ENCODE peak calls at places on chromosomes 12 and 14, in four cellular contexts. G is uterus; B is CD4-positive, alpha-beta T cell; U is body of pancreas. Z is an unnamed sample.

GRCh38 chr12:116636636-116637519 is 77.7 kb downstream of the MAP1LC3B2 start:
- DNase-seq in G (no peak), U (no peak), B (no peak), Z (no peak)

GRCh38 chr12:132143328-132144071 is 619 bp downstream of the DDX51 start:
- DNase-seq in B (peak; percentile 31), U (no peak), G (no peak), Z (no peak)

GRCh38 chr14:57038689-57039088 is 228.4 kb upstream of the OTX2 start:
- DNase-seq in U (no peak), B (no peak), G (no peak), Z (no peak)

GRCh38 chr14:35380794-35381193 is 23.8 kb downstream of the NFKBIA start:
- DNase-seq in G (no peak), U (no peak), B (no peak), Z (no peak)

GRCh38 chr14:93301821-93302447 is 30.9 kb downstream of the BTBD7 start:
- DNase-seq in G (no peak), B (no peak), U (no peak), Z (peak; percentile 43)

GRCh38 chr12:124573839-124574786 is 6.7 kb upstream of the NCOR2 start:
- DNase-seq in G (no peak), B (no peak), U (no peak), Z (no peak)

GRCh38 chr12:66189476-66189823 is 436 bp downstream of the IRAK3 start:
- DNase-seq in B (no peak), G (no peak), U (no peak), Z (no peak)

GRCh38 chr14:21090194-21090939 is 8.1 kb downstream of the ZNF219 start:
- DNase-seq in U (no peak), B (no peak), G (no peak), Z (peak; percentile 53)

GRCh38 chr12:109760031-109760929 is 46.7 kb downstream of the FAM222A start:
- DNase-seq in B (no peak), G (no peak), U (peak; percentile 70), Z (no peak)

GRCh38 chr14:54186821-54187365 is 209.9 kb upstream of the CDKN3 start:
- DNase-seq in B (no peak), U (no peak), G (no peak), Z (no peak)

GRCh38 chr12:57868870-57869609 is 22.5 kb upstream of the CTDSP2 start:
- DNase-seq in U (no peak), B (no peak), G (peak; percentile 71), Z (no peak)

GRCh38 chr12:128695697-128696096 is 128.1 kb downstream of the SLC15A4 start:
- DNase-seq in G (no peak), U (no peak), B (no peak), Z (no peak)

GRCh38 chr14:61568572-61569011 is 126.7 kb upstream of the HIF1A start:
- DNase-seq in U (peak; percentile 74), G (no peak), B (peak; percentile 45), Z (no peak)

GRCh38 chr12:64679487-64679983 is 69.2 kb downstream of the RASSF3 start:
- DNase-seq in G (peak; percentile 58), U (peak; percentile 48), B (peak; percentile 58), Z (no peak)

GRCh38 chr14:41604793-41605534 is 1.7 kb upstream of the LRFN5 start:
- DNase-seq in B (no peak), G (peak; percentile 63), U (peak; percentile 41), Z (peak; percentile 50)

GRCh38 chr12:127629066-127629820 is 637.7 kb upstream of the TMEM132C start:
- DNase-seq in B (no peak), U (no peak), G (no peak), Z (no peak)

GRCh38 chr12:214005-214736 is at the start of gene SLC6A12:
- DNase-seq in G (no peak), U (no peak), B (no peak), Z (no peak)

GRCh38 chr12:30761730-30762129 is 7.0 kb upstream of the CAPRIN2 start:
- DNase-seq in G (no peak), B (no peak), U (no peak), Z (no peak)

GRCh38 chr12:120229583-120230325 is 28.8 kb upstream of the RPLP0 start:
- DNase-seq in B (no peak), G (no peak), U (no peak), Z (peak; percentile 72)

GRCh38 chr14:24056800-24057184 is 5.0 kb downstream of the CARMIL3 start:
- DNase-seq in U (no peak), B (no peak), G (no peak), Z (no peak)

GRCh38 chr12:10214131-10214876 is 1.6 kb downstream of the GABARAPL1 start:
- DNase-seq in G (no peak), B (no peak), U (no peak), Z (no peak)

GRCh38 chr12:63668028-63668799 is at the start of gene DPY19L2:
- DNase-seq in B (no peak), U (peak; percentile 81), G (peak; percentile 76), Z (peak; percentile 75)

GRCh38 chr14:69242311-69243224 is 17.4 kb upstream of the GALNT16 start:
- DNase-seq in U (peak; percentile 82), G (peak; percentile 67), B (peak; percentile 32), Z (no peak)

GRCh38 chr14:96962337-96962736 is 165.2 kb downstream of the VRK1 start:
- DNase-seq in G (no peak), U (peak; percentile 11), B (no peak), Z (no peak)

GRCh38 chr12:52837341-52837741 is 3.2 kb upstream of the KRT79 start:
- DNase-seq in B (no peak), U (no peak), G (no peak), Z (no peak)

GRCh38 chr14:23404331-23404900 is 3.7 kb downstream of the MYH6 start:
- DNase-seq in U (no peak), G (no peak), B (no peak), Z (no peak)

GRCh38 chr12:83850531-83850930 is 1062.1 kb downstream of the SLC6A15 start:
- DNase-seq in U (no peak), G (no peak), B (no peak), Z (no peak)

GRCh38 chr12:3035171-3035570 is 42.0 kb upstream of the TSPAN9 start:
- DNase-seq in U (no peak), B (no peak), G (no peak), Z (no peak)

GRCh38 chr14:71604231-71604630 is 328.0 kb upstream of the RGS6 start:
- DNase-seq in U (no peak), G (no peak), B (no peak), Z (no peak)

DNA sequence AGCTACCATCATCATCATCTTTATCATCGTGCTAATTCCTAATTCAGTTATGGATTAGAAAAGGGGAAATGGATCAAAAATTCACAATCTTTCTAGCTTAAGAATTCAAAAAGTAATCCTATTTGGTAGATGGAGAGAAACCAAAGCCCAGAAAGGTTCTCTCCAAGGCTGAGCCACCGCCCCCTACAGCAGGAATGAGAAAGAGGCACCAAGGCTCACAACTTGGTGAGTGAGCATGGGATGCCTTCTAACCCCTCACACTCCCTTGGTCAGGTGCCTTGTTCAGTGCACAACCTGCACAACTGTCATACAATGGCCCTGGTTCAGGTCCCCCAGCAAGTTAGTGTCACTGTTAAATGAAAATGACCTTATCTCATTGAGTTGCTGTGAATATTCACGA is 171.5 kb downstream of the ANO2 start:
- DNase-seq in U (no peak), G (no peak), B (no peak), Z (no peak)
- TF ChIP-seq CTCF in U (no peak), G (no peak), B (no peak), Z (no peak)

DNA sequence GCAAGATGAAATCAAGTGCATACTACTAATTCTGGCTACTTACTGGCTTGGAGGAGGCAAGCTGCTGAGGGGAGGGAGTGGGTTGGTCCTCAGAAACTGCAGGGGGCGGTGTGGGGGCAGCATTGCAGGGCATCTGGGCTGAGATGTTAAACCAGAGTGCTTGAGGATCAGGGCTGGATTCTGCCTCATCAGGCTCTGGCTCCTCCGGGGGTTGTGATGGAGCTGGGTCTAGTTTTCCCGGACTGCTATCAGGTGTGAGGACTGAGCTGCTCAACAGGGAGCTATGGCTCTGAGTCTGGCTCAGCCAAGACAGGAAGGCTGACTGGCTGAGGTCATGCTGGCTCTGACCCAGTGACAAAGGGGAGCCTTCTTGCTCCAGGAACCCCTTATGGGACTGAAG is 28.6 kb downstream of the BAZ2A start:
- DNase-seq in G (no peak), B (peak; percentile 20), U (no peak), Z (no peak)
- TF ChIP-seq CTCF in G (no peak), B (no peak), U (peak; percentile 6), Z (no peak)

GRCh38 chr14:100903672-100904185 is at the start of gene RTL1:
- DNase-seq in U (no peak), G (no peak), B (no peak), Z (no peak)

GRCh38 chr14:100905166-100905565 is 1.6 kb upstream of the RTL1 start:
- DNase-seq in G (no peak), B (no peak), U (no peak), Z (no peak)

GRCh38 chr14:100902792-100903191 is 730 bp downstream of the RTL1 start:
- DNase-seq in G (no peak), U (no peak), B (no peak), Z (no peak)

GRCh38 chr14:100906420-100906819 is 2.9 kb upstream of the RTL1 start:
- DNase-seq in U (no peak), G (no peak), B (no peak), Z (no peak)

DNA sequence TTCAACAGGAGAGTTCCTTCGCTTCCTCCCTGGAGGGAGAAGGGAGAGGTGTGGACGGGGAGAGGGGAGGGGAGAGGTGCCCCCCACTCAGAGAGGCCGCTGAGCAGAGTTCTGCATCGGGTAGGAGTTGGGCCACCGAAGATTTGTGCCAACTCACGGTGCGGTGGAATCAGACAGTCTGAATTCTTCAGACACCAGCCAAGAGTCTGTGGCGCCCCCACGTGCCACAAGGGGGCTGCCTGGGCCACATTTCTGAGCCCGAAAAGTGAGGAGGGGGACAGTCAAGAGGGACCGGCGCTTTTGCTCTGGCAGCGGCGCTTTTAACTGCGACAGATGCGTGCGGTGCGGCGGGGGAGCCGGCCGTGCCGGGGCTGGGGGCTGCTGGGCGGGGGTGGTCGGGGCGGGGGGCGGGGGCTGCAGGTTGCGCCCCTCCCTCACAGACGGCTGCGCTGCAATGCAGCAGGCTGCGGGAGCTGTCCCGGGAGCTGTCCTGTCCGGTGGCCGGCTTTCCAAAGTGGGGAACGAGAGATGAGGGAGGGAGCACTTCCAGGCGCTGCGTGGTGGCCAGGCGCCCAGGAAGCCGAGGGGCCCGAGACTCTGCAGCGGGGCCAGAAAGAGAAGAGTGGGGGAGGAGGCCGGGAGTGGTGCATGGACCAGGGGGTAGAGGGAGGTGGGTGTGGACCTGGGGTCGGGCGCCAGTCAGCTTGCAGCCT is 941 bp upstream of the RTL1 start:
- DNase-seq in G (no peak), U (no peak), B (no peak), Z (peak; percentile 73)
- TF ChIP-seq CTCF in G (no peak), U (no peak), B (no peak), Z (peak; percentile 53)

GRCh38 chr12:75563351-75563750 is 51.9 kb upstream of the KRR1 start:
- DNase-seq in U (no peak), G (no peak), B (no peak), Z (no peak)

GRCh38 chr12:75556306-75556899 is 45.0 kb upstream of the KRR1 start:
- DNase-seq in U (no peak), B (no peak), G (no peak), Z (no peak)

GRCh38 chr12:75558262-75558661 is 46.9 kb upstream of the KRR1 start:
- DNase-seq in B (no peak), G (no peak), U (no peak), Z (no peak)

GRCh38 chr12:75561921-75562320 is 50.5 kb upstream of the KRR1 start:
- DNase-seq in U (no peak), G (no peak), B (no peak), Z (no peak)

DNA sequence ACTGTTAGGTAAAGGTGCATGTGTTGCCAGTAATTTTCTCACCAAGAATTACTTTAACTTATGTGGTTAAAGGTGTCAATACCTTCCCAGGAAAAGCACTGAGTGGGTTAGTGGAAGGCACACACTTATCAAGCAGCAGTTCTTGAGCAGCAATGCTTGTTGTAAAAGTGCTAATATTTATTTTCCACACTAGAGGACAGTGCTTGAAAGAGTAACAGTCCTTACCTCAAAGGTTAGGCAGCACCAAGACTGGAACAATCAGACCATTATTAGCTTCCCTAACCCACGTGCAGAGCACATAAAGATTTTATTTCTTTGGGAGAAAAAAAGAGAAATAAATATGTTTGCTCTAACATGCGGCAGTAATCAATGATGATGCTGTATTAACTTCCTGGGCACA is 48.8 kb upstream of the KRR1 start:
- DNase-seq in U (peak; percentile 6), B (no peak), G (no peak), Z (no peak)
- TF ChIP-seq CTCF in U (peak; percentile 65), B (no peak), G (peak; percentile 44), Z (no peak)